ENCODE peak calls at places on chromosomes 11 and 22, in nine cellular contexts. B, C, T, N, X, W, I, K and G are unnamed samples.

GRCh38 chr11:109547356-109548027 is 125.5 kb downstream of the C11orf87 start:
- DNase-seq in N (no peak), C (no peak), I (no peak), W (no peak), K (peak), T (no peak), X (peak), B (peak), G (peak)

GRCh38 chr11:44304091-44305084 is 5.6 kb downstream of the ALX4 start:
- DNase-seq in K (no peak), X (no peak), W (no peak), T (no peak), I (no peak), C (no peak), N (no peak), B (no peak), G (no peak)

GRCh38 chr11:3014314-3014938 is 22.3 kb upstream of the NAP1L4 start:
- DNase-seq in C (no peak), T (no peak), W (no peak), N (no peak), I (peak), K (no peak), X (no peak), B (no peak), G (no peak)

GRCh38 chr22:22877523-22878210 is 9.9 kb upstream of the IGLL5 start:
- DNase-seq in W (peak), N (no peak), X (peak), K (peak), B (peak), I (peak), T (peak), C (no peak), G (peak)

GRCh38 chr11:93220078-93220477 is 22.3 kb upstream of the SLC36A4 start:
- DNase-seq in X (no peak), T (no peak), C (no peak), K (no peak), I (no peak), B (no peak), N (no peak), W (no peak), G (no peak)

GRCh38 chr11:93857413-93858185 is 7.2 kb upstream of the VSTM5 start:
- DNase-seq in X (no peak), N (no peak), I (no peak), K (no peak), W (no peak), C (no peak), T (no peak), B (peak), G (peak)

GRCh38 chr22:35638408-35638807 is 9.8 kb upstream of the APOL6 start:
- DNase-seq in K (peak), I (no peak), X (peak), T (peak), B (peak), W (no peak), N (no peak), C (peak), G (peak)

GRCh38 chr11:66278396-66279091 is 569 bp downstream of the CNIH2 start:
- DNase-seq in T (peak), W (peak), B (peak), I (no peak), X (no peak), K (peak), N (no peak), C (no peak), G (peak)

GRCh38 chr11:79809487-79809886 is 368.7 kb upstream of the TENM4 start:
- DNase-seq in T (no peak), I (no peak), K (no peak), N (no peak), X (no peak), W (peak), B (no peak), C (no peak), G (no peak)

GRCh38 chr22:29751139-29751538 is 15.7 kb downstream of the ZMAT5 start:
- DNase-seq in K (no peak), B (peak), C (no peak), X (no peak), I (no peak), T (no peak), N (no peak), W (no peak), G (no peak)

GRCh38 chr22:26494506-26494905 is 10.8 kb downstream of the SRRD start:
- DNase-seq in N (no peak), C (no peak), T (no peak), B (no peak), X (no peak), I (no peak), W (no peak), K (no peak), G (no peak)

GRCh38 chr11:47904808-47905207 is 56.7 kb upstream of the NUP160 start:
- DNase-seq in T (no peak), B (no peak), I (no peak), C (no peak), N (no peak), W (no peak), X (no peak), K (no peak), G (no peak)

GRCh38 chr11:117232911-117233409 is 489 bp downstream of the RNF214 start:
- DNase-seq in W (no peak), K (peak), N (no peak), I (no peak), C (no peak), B (no peak), T (peak), X (no peak), G (peak)

GRCh38 chr11:87036756-87037449 is 831 bp upstream of the TMEM135 start:
- DNase-seq in N (no peak), I (no peak), T (no peak), B (peak), C (no peak), K (no peak), X (no peak), W (no peak), G (peak)

GRCh38 chr11:14409891-14410290 is 50.9 kb upstream of the RRAS2 start:
- DNase-seq in W (no peak), N (no peak), K (no peak), T (no peak), C (no peak), B (no peak), X (no peak), I (no peak), G (peak)

GRCh38 chr22:44541671-44542319 is 43.8 kb upstream of the RTL6 start:
- DNase-seq in W (no peak), I (no peak), N (no peak), C (no peak), T (no peak), B (no peak), K (no peak), X (no peak), G (no peak)

GRCh38 chr11:134074766-134075165 is 5.9 kb downstream of the JAM3 start:
- DNase-seq in W (no peak), B (no peak), T (no peak), C (no peak), N (no peak), X (no peak), K (no peak), I (no peak), G (no peak)

GRCh38 chr11:79414644-79415317 is 26.0 kb downstream of the TENM4 start:
- DNase-seq in N (no peak), B (peak), W (no peak), I (no peak), K (peak), X (peak), C (no peak), T (peak), G (peak)

GRCh38 chr11:69486773-69487266 is 5.4 kb downstream of the LINC01488 start:
- DNase-seq in N (no peak), T (no peak), B (no peak), C (no peak), I (no peak), X (no peak), W (no peak), K (peak), G (no peak)

GRCh38 chr11:26344647-26345046 is 12.7 kb downstream of the ANO3 start:
- DNase-seq in B (peak), K (peak), T (no peak), X (no peak), C (no peak), W (no peak), I (no peak), N (no peak), G (no peak)

GRCh38 chr22:24421428-24421931 is 5.9 kb upstream of the ADORA2A start:
- DNase-seq in B (no peak), I (no peak), K (no peak), X (no peak), C (no peak), N (no peak), T (no peak), W (no peak), G (no peak)

GRCh38 chr22:42282943-42283287 is 12.5 kb upstream of the TCF20 start:
- DNase-seq in B (no peak), X (no peak), I (no peak), N (no peak), T (no peak), K (no peak), W (no peak), C (no peak), G (peak)

GRCh38 chr11:65334696-65335295 is 1.1 kb downstream of the DPF2 start:
- DNase-seq in T (no peak), I (no peak), C (no peak), W (no peak), X (no peak), N (no peak), B (no peak), K (no peak), G (peak)

GRCh38 chr11:62980133-62980760 is 4.5 kb downstream of the SLC22A6 start:
- DNase-seq in K (no peak), B (peak), X (no peak), C (no peak), N (no peak), W (no peak), I (no peak), T (no peak), G (peak)

GRCh38 chr22:49364398-49364797 is 463.3 kb downstream of the BRD1 start:
- DNase-seq in W (no peak), T (no peak), I (no peak), N (no peak), X (no peak), K (no peak), C (no peak), B (no peak), G (no peak)

GRCh38 chr11:15507592-15507991 is 392.9 kb downstream of the INSC start:
- DNase-seq in B (no peak), W (peak), X (peak), K (no peak), T (no peak), I (no peak), N (no peak), C (no peak), G (peak)

GRCh38 chr11:78737891-78738290 is 163.2 kb upstream of the NARS2 start:
- DNase-seq in I (no peak), C (no peak), T (no peak), B (no peak), W (no peak), X (no peak), K (no peak), N (no peak), G (no peak)

GRCh38 chr11:85718991-85719807 is 33.2 kb upstream of the CCDC89 start:
- DNase-seq in K (peak), C (peak), N (no peak), I (no peak), B (peak), T (peak), W (no peak), X (peak), G (peak)

GRCh38 chr11:31987118-31988005 is 103.5 kb upstream of the RCN1 start:
- DNase-seq in W (no peak), I (no peak), X (no peak), T (no peak), C (no peak), B (no peak), N (no peak), K (peak), G (peak)

GRCh38 chr11:129743029-129743846 is 72.4 kb upstream of the TMEM45B start:
- DNase-seq in C (no peak), B (no peak), T (no peak), N (no peak), W (no peak), X (no peak), I (no peak), K (no peak), G (no peak)

GRCh38 chr22:31983911-31984661 is 39.8 kb downstream of the YWHAH start:
- DNase-seq in I (no peak), W (no peak), T (no peak), C (no peak), B (peak), N (no peak), K (no peak), X (no peak), G (no peak)

GRCh38 chr22:41782751-41783150 is 17.7 kb upstream of the CCDC134 start:
- DNase-seq in T (no peak), B (no peak), N (no peak), C (no peak), W (no peak), X (no peak), I (no peak), K (no peak), G (no peak)

GRCh38 chr11:128472128-128473110 is 114.9 kb downstream of the ETS1 start:
- DNase-seq in W (no peak), C (no peak), N (no peak), X (peak), I (no peak), K (no peak), B (peak), T (no peak), G (peak)

GRCh38 chr11:3802016-3802790 is 4.8 kb upstream of the NUP98 start:
- DNase-seq in K (peak), N (no peak), T (no peak), X (peak), I (no peak), C (no peak), B (peak), W (no peak), G (no peak)

GRCh38 chr11:79406376-79406775 is 34.5 kb downstream of the TENM4 start:
- DNase-seq in X (no peak), I (no peak), W (no peak), B (no peak), N (no peak), C (no peak), K (no peak), T (no peak), G (no peak)

GRCh38 chr11:17171916-17172315 is 35.9 kb downstream of the PIK3C2A start:
- DNase-seq in X (peak), I (no peak), T (no peak), W (no peak), N (no peak), B (peak), C (no peak), K (peak), G (peak)